ENCODE peak calls at places on chromosomes 3 and 15, in five cellular contexts. One of them, this sample, is unnamed.

GRCh38 chr3:99430348-99431134 is 207.9 kb upstream of the COL8A1 start:
- DNase-seq in nephron progenitor cell: no peak
- DNase-seq in DMS53: no peak
- DNase-seq in A549: no peak
- DNase-seq in stimulated activated CD4-positive, alpha-beta T cell treated with anti-CD3 and anti-CD28 coated beads, Interleukin-4, amount 100 ng/mL, for 24 hours: no peak
- DNase-seq in this sample: no peak

GRCh38 chr3:189898559-189899153 is 222.0 kb downstream of the P3H2 start:
- DNase-seq in nephron progenitor cell: no peak
- DNase-seq in DMS53: no peak
- DNase-seq in A549: no peak
- DNase-seq in stimulated activated CD4-positive, alpha-beta T cell treated with anti-CD3 and anti-CD28 coated beads, Interleukin-4, amount 100 ng/mL, for 24 hours: no peak
- DNase-seq in this sample: no peak

GRCh38 chr3:154273381-154273780 is 50.9 kb downstream of the DHX36 start:
- DNase-seq in nephron progenitor cell: no peak
- DNase-seq in DMS53: no peak
- DNase-seq in A549: no peak
- DNase-seq in stimulated activated CD4-positive, alpha-beta T cell treated with anti-CD3 and anti-CD28 coated beads, Interleukin-4, amount 100 ng/mL, for 24 hours: no peak
- DNase-seq in this sample: no peak

GRCh38 chr3:53800041-53800440 is 46.2 kb downstream of the CHDH start:
- DNase-seq in nephron progenitor cell: no peak
- DNase-seq in DMS53: no peak
- DNase-seq in A549: no peak
- DNase-seq in stimulated activated CD4-positive, alpha-beta T cell treated with anti-CD3 and anti-CD28 coated beads, Interleukin-4, amount 100 ng/mL, for 24 hours: no peak
- DNase-seq in this sample: no peak

GRCh38 chr3:104951426-104951825 is 415.3 kb upstream of the ALCAM start:
- DNase-seq in nephron progenitor cell: no peak
- DNase-seq in DMS53: no peak
- DNase-seq in A549: no peak
- DNase-seq in stimulated activated CD4-positive, alpha-beta T cell treated with anti-CD3 and anti-CD28 coated beads, Interleukin-4, amount 100 ng/mL, for 24 hours: no peak
- DNase-seq in this sample: no peak

GRCh38 chr3:169085827-169086226 is 577.7 kb downstream of the MECOM start:
- DNase-seq in nephron progenitor cell: no peak
- DNase-seq in DMS53: no peak
- DNase-seq in A549: no peak
- DNase-seq in stimulated activated CD4-positive, alpha-beta T cell treated with anti-CD3 and anti-CD28 coated beads, Interleukin-4, amount 100 ng/mL, for 24 hours: no peak
- DNase-seq in this sample: no peak

GRCh38 chr3:132245547-132245946 is 71.7 kb upstream of the ACP3 start:
- DNase-seq in nephron progenitor cell: no peak
- DNase-seq in DMS53: peak; percentile 1
- DNase-seq in A549: no peak
- DNase-seq in stimulated activated CD4-positive, alpha-beta T cell treated with anti-CD3 and anti-CD28 coated beads, Interleukin-4, amount 100 ng/mL, for 24 hours: no peak
- DNase-seq in this sample: no peak

GRCh38 chr3:29430558-29430971 is 149.7 kb downstream of the RBMS3 start:
- DNase-seq in nephron progenitor cell: no peak
- DNase-seq in DMS53: no peak
- DNase-seq in A549: peak; percentile 9
- DNase-seq in stimulated activated CD4-positive, alpha-beta T cell treated with anti-CD3 and anti-CD28 coated beads, Interleukin-4, amount 100 ng/mL, for 24 hours: no peak
- DNase-seq in this sample: no peak

GRCh38 chr15:46556559-46556958 is 921.7 kb downstream of the SQOR start:
- DNase-seq in nephron progenitor cell: no peak
- DNase-seq in DMS53: no peak
- DNase-seq in A549: no peak
- DNase-seq in stimulated activated CD4-positive, alpha-beta T cell treated with anti-CD3 and anti-CD28 coated beads, Interleukin-4, amount 100 ng/mL, for 24 hours: no peak
- DNase-seq in this sample: no peak

This sample was measured in cerebellar nuclear complex.